ENCODE peak calls at places on chromosomes 13 and 19, in four cellular contexts. S, U, Y and W are unnamed samples.

GRCh38 chr13:26046639-26047038 is 5.2 kb downstream of the SHISA2 start:
- DNase-seq in U (no peak), S (no peak), Y (no peak), W (no peak)

GRCh38 chr19:43465468-43466120 is at the start of gene LYPD3:
- DNase-seq in Y (peak), S (no peak), U (no peak), W (no peak)

GRCh38 chr19:54345938-54346386 is 7.0 kb upstream of the LILRA4 start:
- DNase-seq in Y (no peak), S (peak), U (no peak), W (no peak)

GRCh38 chr19:13350761-13351160 is 155.5 kb downstream of the CACNA1A start:
- DNase-seq in U (no peak), S (no peak), Y (no peak), W (no peak)

GRCh38 chr19:10543420-10544241 is at the start of gene ATG4D:
- DNase-seq in Y (peak), U (peak), S (peak), W (peak)

GRCh38 chr19:10517361-10517759 is at the start of gene S1PR5:
- DNase-seq in Y (no peak), U (peak), S (peak), W (no peak)

GRCh38 chr19:30335306-30335886 is 36.8 kb upstream of the ZNF536 start:
- DNase-seq in U (no peak), Y (no peak), S (no peak), W (no peak)

GRCh38 chr13:33224686-33225085 is 60.9 kb downstream of the STARD13 start:
- DNase-seq in S (no peak), U (no peak), Y (no peak), W (no peak)

GRCh38 chr19:47719047-47719885 is 6.0 kb downstream of the EHD2 start:
- DNase-seq in U (peak), Y (peak), S (peak), W (peak)

GRCh38 chr13:95298971-95299627 is 2.2 kb downstream of the ABCC4 start:
- DNase-seq in U (no peak), S (no peak), Y (no peak), W (no peak)

GRCh38 chr19:55383789-55384575 is at the start of gene TMEM238:
- DNase-seq in Y (peak), S (peak), U (peak), W (no peak)

GRCh38 chr19:48393559-48394330 is at the start of gene GRIN2D:
- DNase-seq in Y (no peak), U (no peak), S (no peak), W (peak)

GRCh38 chr13:105370011-105370645 is 1165.3 kb downstream of the EFNB2 start:
- DNase-seq in U (no peak), Y (no peak), S (no peak), W (no peak)

GRCh38 chr13:27678306-27679040 is 56.8 kb downstream of the POLR1D start:
- DNase-seq in S (no peak), Y (no peak), U (no peak), W (no peak)

GRCh38 chr13:40476175-40476958 is 190.1 kb downstream of the FOXO1 start:
- DNase-seq in Y (no peak), S (peak), U (no peak), W (no peak)

GRCh38 chr13:83065136-83065535 is 817.1 kb downstream of the SLITRK1 start:
- DNase-seq in U (no peak), Y (no peak), S (peak), W (no peak)

GRCh38 chr13:98216135-98216565 is 39.1 kb upstream of the RNF113B start:
- DNase-seq in U (peak), Y (no peak), S (peak), W (no peak)

GRCh38 chr13:48078251-48078656 is 16.6 kb downstream of the MED4 start:
- DNase-seq in U (peak), Y (no peak), S (no peak), W (no peak)

GRCh38 chr13:36673838-36674326 is at the start of gene SERTM1:
- DNase-seq in Y (peak), U (no peak), S (no peak), W (peak)

GRCh38 chr13:48159436-48160225 is 64.7 kb upstream of the MED4 start:
- DNase-seq in Y (no peak), U (no peak), S (no peak), W (no peak)

GRCh38 chr19:9054768-9055167 is 32.1 kb upstream of the OR1M1 start:
- DNase-seq in S (no peak), Y (no peak), U (peak), W (peak)

GRCh38 chr13:88919970-88920628 is 1248.9 kb downstream of the SLITRK5 start:
- DNase-seq in U (no peak), S (no peak), Y (no peak), W (no peak)

GRCh38 chr13:88926890-88927502 is 1255.8 kb downstream of the SLITRK5 start:
- DNase-seq in S (no peak), U (no peak), Y (no peak), W (no peak)

GRCh38 chr13:88925954-88926353 is 1254.8 kb downstream of the SLITRK5 start:
- DNase-seq in S (no peak), U (no peak), Y (no peak), W (no peak)
- TF ChIP-seq CTCF in S (no peak), U (no peak), Y (no peak), W (no peak)

GRCh38 chr19:40594657-40595077 is 6.5 kb upstream of the LTBP4 start:
- DNase-seq in U (peak), Y (no peak), S (no peak), W (no peak)
- TF ChIP-seq CTCF in U (peak), Y (no peak), S (no peak), W (no peak)

GRCh38 chr19:39566064-39566463 is 26.1 kb upstream of the EID2 start:
- DNase-seq in S (no peak), U (no peak), Y (no peak), W (no peak)
- TF ChIP-seq CTCF in S (no peak), U (no peak), Y (no peak), W (no peak)

GRCh38 chr19:5338661-5339469 is 1.7 kb downstream of the PTPRS start:
- DNase-seq in Y (no peak), S (no peak), U (no peak), W (no peak)

GRCh38 chr19:5340637-5341447 is at the start of gene PTPRS:
- DNase-seq in S (peak), U (peak), Y (peak), W (peak)

GRCh38 chr19:5341448-5341820 is 822 bp upstream of the PTPRS start:
- DNase-seq in Y (no peak), S (no peak), U (no peak), W (no peak)

GRCh38 chr19:5339470-5339949 is 1.1 kb downstream of the PTPRS start:
- DNase-seq in U (no peak), S (no peak), Y (no peak), W (no peak)

GRCh38 chr19:5339950-5340636 is 519 bp downstream of the PTPRS start:
- DNase-seq in S (no peak), U (peak), Y (no peak), W (no peak)
- TF ChIP-seq CTCF in S (no peak), U (peak), Y (no peak), W (no peak)

DNA sequence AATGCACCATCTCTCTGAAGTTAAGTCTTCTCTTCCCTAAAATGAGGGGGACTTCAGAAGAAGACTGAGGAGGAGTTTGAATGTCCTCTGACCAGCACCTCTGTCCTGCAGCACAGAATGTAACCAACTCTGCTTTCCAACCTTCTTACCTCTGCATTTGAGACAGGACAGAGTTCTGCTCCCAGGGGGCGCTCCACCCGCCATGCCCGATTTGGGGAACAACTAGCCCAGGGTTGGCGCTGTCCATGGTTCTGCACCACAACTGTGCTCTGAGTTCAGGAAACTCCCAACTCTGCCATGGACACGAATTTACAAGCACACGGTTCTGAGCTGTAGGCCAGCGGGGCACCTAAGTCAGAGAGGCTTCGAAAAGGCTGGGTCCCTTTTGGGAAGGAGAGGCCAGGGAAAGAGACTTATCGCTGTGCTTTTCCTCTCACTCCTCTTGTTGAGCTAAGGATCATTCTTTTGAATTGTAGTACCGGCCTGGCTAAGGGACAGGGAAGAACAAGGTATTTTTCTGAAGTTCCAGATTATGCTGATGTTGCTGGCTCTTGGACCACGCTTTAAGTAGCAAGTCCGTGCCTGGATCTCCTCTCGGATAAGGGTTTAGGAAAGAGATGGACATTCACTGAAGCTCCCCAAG is 22.2 kb downstream of the SIGLEC5 start:
- DNase-seq in Y (peak), U (no peak), S (peak), W (no peak)
- TF ChIP-seq CTCF in Y (peak), U (peak), S (peak), W (peak)

GRCh38 chr19:35851213-35852028 is 883 bp downstream of the NPHS1 start:
- DNase-seq in U (no peak), S (peak), Y (no peak), W (no peak)
- TF ChIP-seq CTCF in U (no peak), S (peak), Y (no peak), W (no peak)

GRCh38 chr13:21463424-21463823 is 4.3 kb upstream of the ZDHHC20 start:
- DNase-seq in S (no peak), U (no peak), Y (no peak), W (no peak)

GRCh38 chr13:21453352-21454089 is 5.6 kb downstream of the ZDHHC20 start:
- DNase-seq in Y (no peak), U (no peak), S (no peak), W (no peak)

GRCh38 chr13:21458457-21458815 is 667 bp downstream of the ZDHHC20 start:
- DNase-seq in U (peak), S (peak), Y (peak), W (no peak)

DNA sequence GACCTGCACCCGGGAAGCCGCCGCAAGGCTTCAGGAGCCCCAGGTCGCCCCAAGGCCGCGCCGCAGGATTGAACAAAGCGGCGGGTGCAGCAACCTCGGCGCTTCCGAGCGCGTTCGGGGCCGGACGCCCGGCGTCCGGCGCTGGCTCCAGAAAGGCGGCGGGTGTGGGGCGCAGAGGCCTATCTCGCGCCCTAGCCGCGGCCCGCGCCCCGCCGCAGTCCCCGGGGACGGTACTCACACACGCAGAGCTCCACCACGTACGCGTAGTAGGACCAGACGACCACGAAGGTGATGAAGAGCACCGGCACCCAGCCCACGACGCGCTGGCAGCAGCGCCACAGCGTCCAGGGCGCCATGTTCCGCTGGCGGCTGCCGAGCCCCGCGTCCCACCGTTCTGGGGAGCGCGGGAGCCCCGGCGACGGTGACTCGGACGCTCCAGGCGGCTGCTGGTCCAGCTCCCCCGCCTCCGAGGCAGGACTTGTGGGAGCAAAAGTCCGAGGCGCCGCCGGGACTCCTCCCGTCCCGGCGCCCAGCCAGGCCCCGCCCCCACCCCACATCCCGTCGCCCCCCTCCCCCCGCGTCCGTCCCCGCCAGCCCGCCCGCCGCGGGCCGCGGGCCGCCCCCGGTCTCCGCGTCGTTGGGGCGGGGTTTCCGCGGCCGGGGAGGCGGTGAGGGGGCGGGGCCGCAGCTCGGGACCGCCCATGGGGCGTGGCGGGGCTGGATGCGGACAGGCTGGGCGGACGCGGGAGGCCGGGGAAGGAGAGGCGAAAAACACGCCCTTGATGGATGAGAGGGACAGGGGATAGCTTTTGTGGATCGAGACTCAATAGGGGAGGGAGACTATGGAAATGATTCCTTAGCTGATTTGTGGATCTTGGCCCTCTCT is at the start of gene ZDHHC20:
- DNase-seq in U (peak), S (peak), Y (peak), W (peak)
- TF ChIP-seq CTCF in U (no peak), S (no peak), Y (no peak), W (no peak)

GRCh38 chr19:6412111-6412999 is 12.3 kb downstream of the KHSRP start:
- DNase-seq in U (no peak), S (peak), Y (peak), W (peak)
- TF ChIP-seq CTCF in U (peak), S (peak), Y (peak), W (peak)